ENCODE peak calls at places on chromosomes 4 and X, in ten cellular contexts. T is suprapubic skin, B is upper lobe of right lung, X is neural progenitor cell, R is Peyer's patch, J is tibial nerve, O is mammary epithelial cell, V is mucosa of descending colon, E is cardiac muscle cell, W is tibial artery. C is an unnamed sample. For H3K4me1, the result is how much of the 10 kb centered on the place peaks cover.

GRCh38 chrX:106811131-106811910 is 8.8 kb downstream of the TBC1D8B start:
- DNase-seq in W (no peak), X (no peak), V (no peak), T (no peak), B (no peak), J (no peak), R (no peak), E (no peak), O (no peak), C (no peak)

GRCh38 chr4:27916432-27917184 is 1056.0 kb downstream of the STIM2 start:
- DNase-seq in W (no peak), R (no peak), O (no peak), X (peak), T (no peak), B (no peak), E (peak), V (no peak), J (no peak), C (no peak)

GRCh38 chr4:37812713-37813112 is 13.8 kb upstream of the PGM2 start:
- DNase-seq in W (no peak), B (no peak), V (no peak), J (no peak), X (no peak), E (no peak), O (no peak), R (no peak), T (no peak), C (peak)

GRCh38 chrX:39875834-39876625 is 221.7 kb downstream of the BCOR start:
- DNase-seq in W (no peak), V (no peak), J (no peak), X (no peak), R (no peak), E (no peak), T (no peak), B (no peak), O (peak), C (no peak)

GRCh38 chrX:66013195-66013816 is 26.6 kb downstream of the VSIG4 start:
- DNase-seq in E (no peak), J (no peak), X (no peak), W (no peak), T (no peak), R (peak), V (no peak), O (no peak), B (no peak), C (no peak)

GRCh38 chr4:3338976-3339531 is 46.2 kb downstream of the RGS12 start:
- DNase-seq in V (no peak), W (no peak), E (no peak), X (no peak), O (no peak), R (no peak), T (no peak), B (no peak), J (no peak), C (no peak)

GRCh38 chrX:23505531-23506303 is 161.6 kb upstream of the PRDX4 start:
- DNase-seq in V (no peak), R (no peak), B (no peak), J (no peak), E (no peak), O (no peak), W (no peak), T (no peak), X (peak), C (peak)

GRCh38 chr4:44086753-44087152 is 361.9 kb downstream of the KCTD8 start:
- DNase-seq in O (no peak), X (no peak), R (no peak), T (no peak), B (no peak), J (no peak), V (no peak), E (no peak), W (no peak), C (no peak)

GRCh38 chr4:14110407-14110806 is 482.9 kb upstream of the BOD1L1 start:
- DNase-seq in O (peak), V (no peak), B (no peak), E (no peak), R (no peak), W (no peak), J (no peak), X (no peak), T (no peak), C (no peak)

GRCh38 chr4:167775374-167775773 is 317.0 kb upstream of the ANXA10 start:
- DNase-seq in X (no peak), E (no peak), R (no peak), B (no peak), J (no peak), T (no peak), W (no peak), V (no peak), O (peak), C (no peak)

GRCh38 chrX:71175531-71175930 is 30.9 kb downstream of the NLGN3 start:
- DNase-seq in V (no peak), O (no peak), R (no peak), B (no peak), J (no peak), E (no peak), X (no peak), T (no peak), W (no peak), C (no peak)

GRCh38 chrX:110407910-110408545 is 49.4 kb downstream of the RTL9 start:
- DNase-seq in O (peak), X (peak), B (no peak), E (peak), W (no peak), J (no peak), R (peak), V (peak), T (no peak), C (peak)

GRCh38 chr4:169115897-169116254 is 105.8 kb upstream of the CBR4 start:
- DNase-seq in T (no peak), X (no peak), R (peak), J (no peak), B (no peak), V (peak), O (peak), W (no peak), E (peak), C (no peak)

GRCh38 chr4:55398461-55398860 is 2.7 kb downstream of the TMEM165 start:
- DNase-seq in X (no peak), W (no peak), B (no peak), V (no peak), R (no peak), E (no peak), T (no peak), J (no peak), O (peak), C (no peak)

GRCh38 chr4:1715002-1715761 is 3.1 kb upstream of the SLBP start:
- DNase-seq in T (no peak), R (peak), W (no peak), E (no peak), B (peak), J (no peak), X (no peak), V (no peak), O (no peak), C (no peak)

GRCh38 chr4:1718095-1718850 is 2.9 kb downstream of the TMEM129 start:
- DNase-seq in O (no peak), E (no peak), W (no peak), V (no peak), X (no peak), R (peak), T (no peak), J (no peak), B (peak), C (no peak)

GRCh38 chr4:1716065-1716945 is 4.2 kb upstream of the SLBP start:
- DNase-seq in E (no peak), W (no peak), X (no peak), O (no peak), V (no peak), T (no peak), B (peak), R (no peak), J (no peak), C (no peak)

GRCh38 chr4:1714303-1715001 is 2.3 kb upstream of the SLBP start:
- DNase-seq in R (no peak), E (no peak), J (no peak), T (no peak), V (no peak), W (no peak), B (peak), O (no peak), X (no peak), C (no peak)

DNA sequence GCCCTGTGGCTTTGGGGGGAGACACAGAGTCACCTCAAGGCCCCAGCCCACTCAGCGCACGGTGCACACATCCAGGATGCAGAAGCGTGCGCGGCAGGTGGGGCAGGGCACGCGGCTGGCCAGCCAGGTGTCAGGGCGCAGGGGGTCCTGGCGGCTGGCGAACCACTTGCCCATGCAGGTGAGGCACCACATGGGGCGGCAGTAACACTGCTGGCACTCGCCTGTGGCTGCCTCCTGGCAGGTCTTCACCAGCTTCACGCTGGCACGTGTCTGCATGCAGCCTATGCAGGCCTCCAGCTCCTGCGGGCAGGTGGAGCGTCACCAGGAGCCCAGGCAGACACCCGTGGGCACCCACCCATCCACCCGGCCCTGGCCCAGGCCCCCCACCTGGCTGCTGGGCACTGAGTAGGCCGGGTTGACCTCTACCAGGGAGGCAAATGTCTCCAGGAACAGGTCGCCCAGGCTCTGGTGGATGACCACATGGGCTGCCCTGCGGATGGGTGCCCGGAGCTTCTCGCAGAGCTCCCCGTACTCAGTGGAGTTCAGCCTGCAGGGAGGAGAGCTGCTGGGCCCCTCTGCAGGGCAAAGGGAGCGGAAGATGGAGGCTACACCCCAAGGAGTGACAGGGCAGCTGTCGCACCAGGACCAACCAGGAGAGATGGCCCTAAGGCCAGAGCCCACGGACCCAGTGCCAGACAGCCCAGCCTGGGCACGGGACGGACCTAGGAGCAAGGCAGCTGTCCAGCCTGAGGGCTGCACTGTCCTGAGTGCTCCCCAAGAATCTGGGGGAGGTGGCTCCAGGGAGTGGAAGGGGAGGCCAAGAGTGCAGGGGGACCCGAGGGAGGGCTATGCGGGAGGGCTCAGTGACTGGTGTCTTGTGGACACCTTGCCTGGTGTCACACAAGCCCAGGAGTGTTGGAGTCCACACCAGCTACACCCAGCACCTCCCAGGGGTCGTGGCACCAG is 3.7 kb downstream of the TMEM129 start:
- DNase-seq in R (no peak), B (peak), X (no peak), V (no peak), E (no peak), O (no peak), T (no peak), W (no peak), J (no peak), C (no peak)
- H3K4me1 ChIP-seq in R (under half), B (under half), X (under half), V (under half), E (under half), O (under half), T (half or more), W (half or more), J (under half), C (under half)

GRCh38 chr4:89289312-89289711 is 18.3 kb downstream of the GPRIN3 start:
- DNase-seq in X (no peak), O (no peak), T (no peak), E (no peak), W (no peak), V (no peak), J (no peak), B (no peak), R (no peak), C (no peak)
- H3K4me1 ChIP-seq in X (under half), O (under half), T (under half), E (under half), W (under half), V (under half), J (under half), B (under half), R (under half), C (under half)

GRCh38 chrX:10679387-10679786 is 59.0 kb upstream of the MID1 start:
- DNase-seq in E (no peak), R (no peak), B (no peak), V (no peak), T (no peak), W (no peak), J (no peak), O (no peak), X (no peak), C (no peak)

GRCh38 chrX:10677490-10677889 is 57.1 kb upstream of the MID1 start:
- DNase-seq in X (no peak), E (peak), V (no peak), O (no peak), T (no peak), B (no peak), R (no peak), J (no peak), W (no peak), C (peak)

GRCh38 chrX:10681167-10681566 is 60.8 kb upstream of the MID1 start:
- DNase-seq in X (no peak), T (no peak), V (no peak), O (no peak), W (no peak), B (no peak), R (no peak), J (no peak), E (no peak), C (no peak)

GRCh38 chrX:10676239-10676971 is 56.0 kb upstream of the MID1 start:
- DNase-seq in O (no peak), R (no peak), V (no peak), J (no peak), X (peak), W (no peak), T (no peak), E (no peak), B (no peak), C (peak)
- H3K4me1 ChIP-seq in O (under half), R (under half), V (under half), J (under half), X (under half), W (under half), T (under half), E (under half), B (under half), C (under half)

GRCh38 chr4:41455215-41455614 is 82.7 kb upstream of the LIMCH1 start:
- DNase-seq in V (peak), W (no peak), E (no peak), J (no peak), T (no peak), R (no peak), B (no peak), X (peak), O (no peak), C (no peak)
- H3K4me1 ChIP-seq in V (under half), W (under half), E (under half), J (under half), T (under half), R (under half), B (under half), X (under half), O (under half), C (under half)

DNA sequence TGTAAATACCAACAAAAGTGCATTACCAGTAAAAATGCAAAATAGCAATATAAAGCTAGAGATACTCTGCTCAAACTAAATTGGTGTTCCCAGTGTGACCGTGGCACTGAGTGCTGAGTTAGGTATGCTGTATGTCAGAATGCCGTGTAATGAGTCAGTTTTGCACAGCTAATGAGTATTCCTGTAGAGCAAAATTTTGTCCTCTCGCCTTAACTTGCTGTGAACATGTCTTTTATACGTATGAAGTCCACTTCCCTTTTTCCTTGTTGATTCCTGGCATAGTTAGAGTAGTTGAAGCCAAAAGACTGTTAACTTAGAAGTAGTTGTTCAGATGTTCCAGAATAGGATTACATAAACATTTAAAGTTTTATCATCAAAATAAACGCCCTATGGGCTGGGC is 11.5 kb downstream of the DCLK2 start:
- DNase-seq in W (no peak), T (no peak), J (no peak), B (no peak), E (no peak), R (no peak), V (no peak), X (no peak), O (no peak), C (no peak)
- H3K4me1 ChIP-seq in W (under half), T (under half), J (under half), B (under half), E (under half), R (under half), V (under half), X (under half), O (under half), C (under half)

GRCh38 chr4:82287720-82288119 is 86.1 kb downstream of the HNRNPD start:
- DNase-seq in X (no peak), O (no peak), T (no peak), B (no peak), W (no peak), J (no peak), E (no peak), V (no peak), R (no peak), C (no peak)

DNA sequence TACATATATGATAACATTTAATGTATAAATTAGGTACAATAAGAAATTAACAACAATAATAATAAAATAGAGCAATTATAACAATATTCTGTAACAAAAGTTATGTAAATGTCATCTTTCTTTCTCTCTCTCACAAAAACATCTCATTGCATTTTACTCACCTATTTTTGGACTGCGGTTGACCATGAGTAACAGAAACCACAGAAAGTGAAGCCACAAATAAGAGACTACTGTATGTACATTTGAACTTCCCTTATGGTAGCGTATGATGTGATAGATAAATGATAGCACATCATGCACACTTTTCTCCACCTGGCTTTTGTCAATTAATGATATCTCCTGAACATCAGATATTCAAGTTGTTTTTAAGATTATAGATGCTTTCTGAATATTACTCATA is 80.5 kb downstream of the HNRNPD start:
- DNase-seq in W (no peak), X (no peak), E (no peak), R (no peak), V (peak), T (no peak), B (no peak), J (no peak), O (peak), C (no peak)
- H3K4me1 ChIP-seq in W (under half), X (under half), E (under half), R (under half), V (under half), T (under half), B (under half), J (under half), O (under half), C (under half)

DNA sequence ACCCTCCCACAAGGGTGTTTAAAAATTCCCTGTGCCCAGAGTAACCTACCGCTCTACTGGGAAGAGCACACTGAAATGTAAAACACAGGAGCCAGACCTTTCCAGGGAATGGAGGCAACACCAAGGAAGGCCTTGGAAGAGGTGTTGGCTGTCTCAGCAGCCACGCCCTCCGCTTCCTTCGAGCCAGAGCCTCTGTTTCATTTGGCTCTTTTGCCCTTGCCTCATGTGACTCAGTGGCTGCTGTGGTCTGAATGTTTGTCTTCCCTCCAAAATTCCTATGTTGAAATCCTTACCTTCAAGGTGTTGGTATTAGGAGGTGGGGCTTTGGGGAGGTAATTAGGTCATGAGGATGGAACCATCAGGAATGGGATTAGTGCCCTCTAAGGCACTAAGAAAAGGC is 11.3 kb downstream of the SCD5 start:
- DNase-seq in X (no peak), R (no peak), J (no peak), B (no peak), V (no peak), O (peak), E (no peak), T (no peak), W (no peak), C (no peak)
- H3K4me1 ChIP-seq in X (half or more), R (under half), J (under half), B (under half), V (under half), O (under half), E (under half), T (under half), W (under half), C (under half)

DNA sequence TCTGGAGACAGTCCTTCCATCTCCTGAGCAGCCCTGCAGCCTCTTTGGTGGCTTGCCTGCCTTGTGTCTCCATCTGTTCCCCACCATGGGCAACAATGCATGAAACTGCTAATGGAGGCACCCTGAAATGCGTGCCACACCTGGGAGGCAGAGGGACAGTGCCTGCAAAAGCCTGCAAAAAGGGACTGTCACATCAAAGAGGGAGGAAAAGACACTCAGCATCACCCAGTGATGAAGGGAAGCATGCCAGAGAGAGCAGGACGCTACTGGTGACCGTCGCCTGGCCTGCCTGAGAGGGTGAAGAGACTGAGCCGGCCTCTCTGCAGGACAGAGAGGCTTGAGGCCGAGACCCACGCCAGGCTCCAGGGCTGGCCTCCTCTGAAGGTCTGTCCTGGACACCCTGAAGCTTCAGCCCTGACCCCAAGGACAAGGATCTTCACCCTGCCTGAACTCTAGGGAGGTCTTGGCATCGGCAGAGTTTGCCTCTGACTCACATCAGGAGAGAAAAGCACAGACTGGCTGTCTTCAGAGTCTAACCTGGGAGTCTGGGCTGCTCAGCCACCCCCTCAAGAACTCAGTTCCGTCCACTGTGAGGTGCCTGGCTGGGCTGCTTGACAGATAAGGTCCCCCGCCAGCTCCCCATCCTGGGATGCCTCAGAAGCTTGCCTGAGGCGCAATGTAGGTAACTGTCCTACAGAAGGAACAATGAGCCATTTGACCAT is 8.1 kb downstream of the ACSL1 start:
- DNase-seq in R (no peak), T (no peak), B (no peak), E (no peak), V (no peak), J (no peak), O (no peak), W (peak), X (no peak), C (no peak)
- H3K4me1 ChIP-seq in R (under half), T (half or more), B (half or more), E (half or more), V (under half), J (under half), O (under half), W (under half), X (under half), C (under half)

C was measured in SJCRH30.